ENCODE peak calls at places on chromosomes 12 and 14, in eight cellular contexts. One of them, this sample, is unnamed.

GRCh38 chr12:39986674-39987073 is 119.2 kb downstream of the SLC2A13 start:
- DNase-seq in HCT116: no peak
- DNase-seq in transverse colon: no peak
- DNase-seq in stomach: no peak
- DNase-seq in K562: no peak
- DNase-seq in spleen: no peak
- DNase-seq in suprapubic skin: no peak
- DNase-seq in H1: no peak
- DNase-seq in this sample: no peak

GRCh38 chr12:120181991-120182631 is 12.4 kb downstream of the GCN1 start:
- DNase-seq in HCT116: no peak
- DNase-seq in transverse colon: no peak
- DNase-seq in stomach: no peak
- DNase-seq in K562: no peak
- DNase-seq in spleen: no peak
- DNase-seq in suprapubic skin: no peak
- DNase-seq in H1: no peak
- DNase-seq in this sample: no peak

GRCh38 chr14:24982472-24983155 is 67.3 kb downstream of the STXBP6 start:
- DNase-seq in HCT116: no peak
- DNase-seq in transverse colon: no peak
- DNase-seq in stomach: no peak
- DNase-seq in K562: no peak
- DNase-seq in spleen: no peak
- DNase-seq in suprapubic skin: no peak
- DNase-seq in H1: no peak
- DNase-seq in this sample: no peak

GRCh38 chr12:27284751-27285150 is 40.7 kb downstream of the STK38L start:
- DNase-seq in HCT116: no peak
- DNase-seq in transverse colon: no peak
- DNase-seq in stomach: no peak
- DNase-seq in K562: no peak
- DNase-seq in spleen: no peak
- DNase-seq in suprapubic skin: no peak
- DNase-seq in H1: no peak
- DNase-seq in this sample: no peak

GRCh38 chr14:104383088-104383805 is 196.3 kb upstream of the C14orf180 start:
- DNase-seq in HCT116: no peak
- DNase-seq in transverse colon: no peak
- DNase-seq in stomach: no peak
- DNase-seq in K562: no peak
- DNase-seq in spleen: peak; percentile 59
- DNase-seq in suprapubic skin: peak; percentile 40
- DNase-seq in H1: no peak
- DNase-seq in this sample: no peak

GRCh38 chr12:90836689-90837088 is 118.3 kb downstream of the CCER1 start:
- DNase-seq in HCT116: no peak
- DNase-seq in transverse colon: no peak
- DNase-seq in stomach: no peak
- DNase-seq in K562: no peak
- DNase-seq in spleen: no peak
- DNase-seq in suprapubic skin: no peak
- DNase-seq in H1: no peak
- DNase-seq in this sample: no peak

GRCh38 chr12:76080729-76081415 is 3.6 kb downstream of the NAP1L1 start:
- DNase-seq in HCT116: no peak
- DNase-seq in transverse colon: no peak
- DNase-seq in stomach: no peak
- DNase-seq in K562: peak; percentile 37
- DNase-seq in spleen: no peak
- DNase-seq in suprapubic skin: no peak
- DNase-seq in H1: no peak
- DNase-seq in this sample: no peak

GRCh38 chr14:63642229-63642611 is 549 bp upstream of the WDR89 start:
- DNase-seq in HCT116: peak; percentile 92
- DNase-seq in transverse colon: peak; percentile 84
- DNase-seq in stomach: peak; percentile 80
- DNase-seq in K562: peak; percentile 90
- DNase-seq in spleen: peak; percentile 86
- DNase-seq in suprapubic skin: peak; percentile 85
- DNase-seq in H1: no peak
- DNase-seq in this sample: peak; percentile 56

GRCh38 chr14:65431951-65432350 is 19.4 kb downstream of the FUT8 start:
- DNase-seq in HCT116: no peak
- DNase-seq in transverse colon: no peak
- DNase-seq in stomach: no peak
- DNase-seq in K562: no peak
- DNase-seq in spleen: no peak
- DNase-seq in suprapubic skin: no peak
- DNase-seq in H1: no peak
- DNase-seq in this sample: no peak

GRCh38 chr12:64916431-64916830 is 92.0 kb downstream of the TBC1D30 start:
- DNase-seq in HCT116: no peak
- DNase-seq in transverse colon: no peak
- DNase-seq in stomach: no peak
- DNase-seq in K562: no peak
- DNase-seq in spleen: no peak
- DNase-seq in suprapubic skin: no peak
- DNase-seq in H1: no peak
- DNase-seq in this sample: no peak

GRCh38 chr12:126719886-126720666 is 1546.9 kb upstream of the TMEM132C start:
- DNase-seq in HCT116: no peak
- DNase-seq in transverse colon: no peak
- DNase-seq in stomach: no peak
- DNase-seq in K562: no peak
- DNase-seq in spleen: no peak
- DNase-seq in suprapubic skin: no peak
- DNase-seq in H1: no peak
- DNase-seq in this sample: no peak

GRCh38 chr14:56807586-56808168 is 2.6 kb downstream of the OTX2 start:
- DNase-seq in HCT116: no peak
- DNase-seq in transverse colon: no peak
- DNase-seq in stomach: no peak
- DNase-seq in K562: no peak
- DNase-seq in spleen: no peak
- DNase-seq in suprapubic skin: no peak
- DNase-seq in H1: peak; percentile 56
- DNase-seq in this sample: no peak

GRCh38 chr12:14567311-14568195 is at the start of gene PLBD1:
- DNase-seq in HCT116: no peak
- DNase-seq in transverse colon: peak; percentile 71
- DNase-seq in stomach: peak; percentile 77
- DNase-seq in K562: peak; percentile 74
- DNase-seq in spleen: peak; percentile 90
- DNase-seq in suprapubic skin: peak; percentile 71
- DNase-seq in H1: peak; percentile 81
- DNase-seq in this sample: peak; percentile 51

GRCh38 chr12:45439039-45439438 is 223.1 kb downstream of the ANO6 start:
- DNase-seq in HCT116: peak; percentile 8
- DNase-seq in transverse colon: no peak
- DNase-seq in stomach: no peak
- DNase-seq in K562: peak; percentile 29
- DNase-seq in spleen: no peak
- DNase-seq in suprapubic skin: no peak
- DNase-seq in H1: no peak
- DNase-seq in this sample: no peak

GRCh38 chr14:70902186-70902585 is 5.1 kb upstream of the PCNX1 start:
- DNase-seq in HCT116: no peak
- DNase-seq in transverse colon: no peak
- DNase-seq in stomach: no peak
- DNase-seq in K562: no peak
- DNase-seq in spleen: no peak
- DNase-seq in suprapubic skin: no peak
- DNase-seq in H1: no peak
- DNase-seq in this sample: no peak

GRCh38 chr14:61179776-61180398 is 101.3 kb downstream of the TMEM30B start:
- DNase-seq in HCT116: no peak
- DNase-seq in transverse colon: no peak
- DNase-seq in stomach: no peak
- DNase-seq in K562: no peak
- DNase-seq in spleen: no peak
- DNase-seq in suprapubic skin: no peak
- DNase-seq in H1: no peak
- DNase-seq in this sample: no peak

GRCh38 chr12:113103756-113104450 is 31.7 kb downstream of the RASAL1 start:
- DNase-seq in HCT116: no peak
- DNase-seq in transverse colon: peak; percentile 32
- DNase-seq in stomach: peak; percentile 36
- DNase-seq in K562: peak; percentile 57
- DNase-seq in spleen: peak; percentile 89
- DNase-seq in suprapubic skin: no peak
- DNase-seq in H1: peak; percentile 89
- DNase-seq in this sample: peak; percentile 57

GRCh38 chr12:91877461-91878230 is 268.0 kb downstream of the BTG1 start:
- DNase-seq in HCT116: no peak
- DNase-seq in transverse colon: no peak
- DNase-seq in stomach: no peak
- DNase-seq in K562: no peak
- DNase-seq in spleen: no peak
- DNase-seq in suprapubic skin: no peak
- DNase-seq in H1: no peak
- DNase-seq in this sample: no peak

GRCh38 chr12:9043766-9044165 is 54.4 kb downstream of the KLRG1 start:
- DNase-seq in HCT116: no peak
- DNase-seq in transverse colon: no peak
- DNase-seq in stomach: no peak
- DNase-seq in K562: no peak
- DNase-seq in spleen: no peak
- DNase-seq in suprapubic skin: no peak
- DNase-seq in H1: no peak
- DNase-seq in this sample: no peak

GRCh38 chr14:92759300-92759678 is 10.9 kb upstream of the LGMN start:
- DNase-seq in HCT116: no peak
- DNase-seq in transverse colon: peak; percentile 18
- DNase-seq in stomach: peak; percentile 33
- DNase-seq in K562: peak; percentile 74
- DNase-seq in spleen: no peak
- DNase-seq in suprapubic skin: no peak
- DNase-seq in H1: no peak
- DNase-seq in this sample: no peak

GRCh38 chr14:79293482-79293881 is 917.8 kb downstream of the DIO2 start:
- DNase-seq in HCT116: no peak
- DNase-seq in transverse colon: no peak
- DNase-seq in stomach: no peak
- DNase-seq in K562: no peak
- DNase-seq in spleen: no peak
- DNase-seq in suprapubic skin: no peak
- DNase-seq in H1: no peak
- DNase-seq in this sample: no peak

GRCh38 chr12:57235728-57236131 is 6.2 kb downstream of the SHMT2 start:
- DNase-seq in HCT116: no peak
- DNase-seq in transverse colon: no peak
- DNase-seq in stomach: no peak
- DNase-seq in K562: no peak
- DNase-seq in spleen: peak; percentile 63
- DNase-seq in suprapubic skin: no peak
- DNase-seq in H1: no peak
- DNase-seq in this sample: no peak

GRCh38 chr14:99872786-99873440 is 79.7 kb downstream of the EML1 start:
- DNase-seq in HCT116: no peak
- DNase-seq in transverse colon: no peak
- DNase-seq in stomach: no peak
- DNase-seq in K562: no peak
- DNase-seq in spleen: no peak
- DNase-seq in suprapubic skin: no peak
- DNase-seq in H1: peak; percentile 44
- DNase-seq in this sample: no peak

GRCh38 chr12:116712458-116713303 is 25.2 kb downstream of the SPRING1 start:
- DNase-seq in HCT116: no peak
- DNase-seq in transverse colon: no peak
- DNase-seq in stomach: no peak
- DNase-seq in K562: no peak
- DNase-seq in spleen: no peak
- DNase-seq in suprapubic skin: no peak
- DNase-seq in H1: no peak
- DNase-seq in this sample: no peak
- TF ChIP-seq POLR2AphosphoS5 in HCT116: no peak
- TF ChIP-seq POLR2AphosphoS5 in transverse colon: no peak
- TF ChIP-seq POLR2AphosphoS5 in stomach: no peak
- TF ChIP-seq POLR2AphosphoS5 in K562: no peak
- TF ChIP-seq POLR2AphosphoS5 in spleen: no peak
- TF ChIP-seq POLR2AphosphoS5 in suprapubic skin: no peak
- TF ChIP-seq POLR2AphosphoS5 in H1: no peak
- TF ChIP-seq POLR2AphosphoS5 in this sample: no peak

GRCh38 chr14:72759670-72760069 is 134.2 kb downstream of the DPF3 start:
- DNase-seq in HCT116: no peak
- DNase-seq in transverse colon: no peak
- DNase-seq in stomach: no peak
- DNase-seq in K562: no peak
- DNase-seq in spleen: no peak
- DNase-seq in suprapubic skin: no peak
- DNase-seq in H1: no peak
- DNase-seq in this sample: no peak
- TF ChIP-seq POLR2A in HCT116: no peak
- TF ChIP-seq POLR2A in transverse colon: no peak
- TF ChIP-seq POLR2A in stomach: no peak
- TF ChIP-seq POLR2A in K562: no peak
- TF ChIP-seq POLR2A in spleen: no peak
- TF ChIP-seq POLR2A in suprapubic skin: no peak
- TF ChIP-seq POLR2A in H1: no peak
- TF ChIP-seq POLR2A in this sample: no peak

DNA sequence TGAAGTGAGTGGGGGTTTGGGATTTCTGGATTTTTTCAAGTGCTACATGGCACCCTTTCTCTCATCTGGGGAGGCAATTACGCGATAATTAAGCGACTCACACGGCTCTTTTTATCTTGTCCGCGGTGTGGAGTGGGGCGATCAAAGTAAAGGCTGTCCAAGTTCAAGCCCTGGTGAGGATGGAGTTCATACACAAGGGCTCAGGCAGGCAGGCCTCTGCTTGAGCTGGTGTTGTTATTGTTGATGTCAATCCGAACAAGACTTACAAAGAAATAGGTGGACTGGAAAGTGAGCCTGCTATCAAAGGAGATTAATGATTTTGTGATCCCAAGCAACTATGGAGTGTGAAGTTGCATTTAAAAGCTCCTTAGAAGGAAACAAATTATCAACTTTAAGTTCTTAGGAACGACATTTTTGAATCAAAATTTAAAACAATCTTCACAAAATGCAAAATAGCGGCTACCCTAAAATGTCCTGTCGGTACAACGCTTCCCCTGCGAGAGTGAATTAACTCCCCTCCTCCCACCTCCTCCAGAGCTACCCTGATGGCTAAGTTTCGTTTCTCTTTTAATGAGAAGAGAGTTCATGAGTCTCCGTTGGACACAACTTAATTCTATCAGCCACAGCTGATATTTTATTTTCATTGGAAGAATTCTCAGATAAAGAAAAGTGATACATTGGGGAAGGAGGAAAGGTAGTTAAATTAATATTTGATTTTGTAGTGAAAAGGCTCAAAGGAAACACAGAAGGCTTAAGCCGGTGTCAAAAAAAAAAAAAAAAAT is 5.9 kb downstream of the FOXA1 start:
- DNase-seq in HCT116: no peak
- DNase-seq in transverse colon: peak; percentile 24
- DNase-seq in stomach: no peak
- DNase-seq in K562: no peak
- DNase-seq in spleen: no peak
- DNase-seq in suprapubic skin: no peak
- DNase-seq in H1: no peak
- DNase-seq in this sample: no peak
- TF ChIP-seq POLR2AphosphoS5 in HCT116: no peak
- TF ChIP-seq POLR2AphosphoS5 in transverse colon: no peak
- TF ChIP-seq POLR2AphosphoS5 in stomach: no peak
- TF ChIP-seq POLR2AphosphoS5 in K562: no peak
- TF ChIP-seq POLR2AphosphoS5 in spleen: no peak
- TF ChIP-seq POLR2AphosphoS5 in suprapubic skin: no peak
- TF ChIP-seq POLR2AphosphoS5 in H1: no peak
- TF ChIP-seq POLR2AphosphoS5 in this sample: no peak

GRCh38 chr14:101813833-101814232 is 52.3 kb downstream of the PPP2R5C start:
- DNase-seq in HCT116: no peak
- DNase-seq in transverse colon: no peak
- DNase-seq in stomach: no peak
- DNase-seq in K562: no peak
- DNase-seq in spleen: no peak
- DNase-seq in suprapubic skin: no peak
- DNase-seq in H1: no peak
- DNase-seq in this sample: no peak
- TF ChIP-seq POLR2A in HCT116: no peak
- TF ChIP-seq POLR2A in transverse colon: no peak
- TF ChIP-seq POLR2A in stomach: no peak
- TF ChIP-seq POLR2A in K562: no peak
- TF ChIP-seq POLR2A in spleen: no peak
- TF ChIP-seq POLR2A in suprapubic skin: no peak
- TF ChIP-seq POLR2A in H1: no peak
- TF ChIP-seq POLR2A in this sample: no peak

This sample was measured in GM12891.